ENCODE peak calls at places on chromosomes 7 and 10, in five cellular contexts. S is prostate gland, B is gastrocnemius medialis, L is tibial nerve, M is IMR-90. Z is an unnamed sample.

GRCh38 chr10:86253171-86254072 is 113.2 kb downstream of the GRID1 start:
- DNase-seq in S (no peak), B (no peak), L (no peak), M (no peak), Z (no peak)

GRCh38 chr10:52778511-52779392 is 6.2 kb upstream of the MBL2 start:
- DNase-seq in S (no peak), B (no peak), L (no peak), M (peak; percentile 18), Z (no peak)

GRCh38 chr7:50418934-50419333 is 31.2 kb downstream of the FIGNL1 start:
- DNase-seq in S (no peak), B (no peak), L (no peak), M (no peak), Z (no peak)

GRCh38 chr10:70832852-70833542 is 17.2 kb downstream of the SGPL1 start:
- DNase-seq in S (no peak), B (no peak), L (no peak), M (peak; percentile 93), Z (no peak)

GRCh38 chr10:126634915-126635314 is 35.6 kb downstream of the C10orf90 start:
- DNase-seq in S (peak; percentile 72), B (no peak), L (no peak), M (no peak), Z (no peak)

GRCh38 chr10:19659920-19660655 is 156.1 kb upstream of the PLXDC2 start:
- DNase-seq in S (no peak), B (no peak), L (no peak), M (peak; percentile 37), Z (no peak)

GRCh38 chr10:6665847-6666246 is 85.8 kb upstream of the PRKCQ start:
- DNase-seq in S (no peak), B (no peak), L (no peak), M (no peak), Z (no peak)

GRCh38 chr10:17472481-17473227 is 18.3 kb upstream of the ST8SIA6 start:
- DNase-seq in S (no peak), B (no peak), L (no peak), M (no peak), Z (no peak)

GRCh38 chr7:154912921-154913644 is 89.8 kb downstream of the PAXIP1 start:
- DNase-seq in S (no peak), B (no peak), L (no peak), M (no peak), Z (peak; percentile 18)

GRCh38 chr7:53218730-53219504 is 183.5 kb downstream of the POM121L12 start:
- DNase-seq in S (no peak), B (no peak), L (no peak), M (no peak), Z (peak; percentile 19)

GRCh38 chr10:131912620-131913019 is 11.8 kb downstream of the PPP2R2D start:
- DNase-seq in S (no peak), B (no peak), L (no peak), M (no peak), Z (no peak)

GRCh38 chr10:79243211-79244067 is 103.8 kb upstream of the PPIF start:
- DNase-seq in S (no peak), B (no peak), L (no peak), M (no peak), Z (no peak)

GRCh38 chr10:50544857-50545429 is 78.8 kb downstream of the SGMS1 start:
- DNase-seq in S (no peak), B (no peak), L (no peak), M (no peak), Z (no peak)

GRCh38 chr7:151409555-151410404 is at the start of gene WDR86:
- DNase-seq in S (no peak), B (no peak), L (no peak), M (no peak), Z (no peak)

GRCh38 chr10:10007972-10008371 is 1009.7 kb upstream of the CELF2 start:
- DNase-seq in S (no peak), B (no peak), L (no peak), M (no peak), Z (no peak)

GRCh38 chr10:104501864-104502579 is 139.1 kb upstream of the SORCS3 start:
- DNase-seq in S (no peak), B (no peak), L (no peak), M (no peak), Z (no peak)

GRCh38 chr10:43156590-43157340 is 18.5 kb downstream of the CSGALNACT2 start:
- DNase-seq in S (no peak), B (no peak), L (no peak), M (no peak), Z (no peak)

GRCh38 chr7:148927141-148927540 is 43.0 kb upstream of the EZH2 start:
- DNase-seq in S (no peak), B (no peak), L (no peak), M (no peak), Z (no peak)

GRCh38 chr10:97494151-97494550 is 4.1 kb downstream of the MMS19 start:
- DNase-seq in S (no peak), B (no peak), L (no peak), M (no peak), Z (no peak)

GRCh38 chr10:34904191-34904590 is 89.1 kb upstream of the PARD3 start:
- DNase-seq in S (no peak), B (no peak), L (no peak), M (no peak), Z (no peak)

GRCh38 chr7:138338361-138338760 is 121.7 kb upstream of the TRIM24 start:
- DNase-seq in S (no peak), B (peak; percentile 16), L (peak; percentile 16), M (no peak), Z (peak; percentile 49)

DNA sequence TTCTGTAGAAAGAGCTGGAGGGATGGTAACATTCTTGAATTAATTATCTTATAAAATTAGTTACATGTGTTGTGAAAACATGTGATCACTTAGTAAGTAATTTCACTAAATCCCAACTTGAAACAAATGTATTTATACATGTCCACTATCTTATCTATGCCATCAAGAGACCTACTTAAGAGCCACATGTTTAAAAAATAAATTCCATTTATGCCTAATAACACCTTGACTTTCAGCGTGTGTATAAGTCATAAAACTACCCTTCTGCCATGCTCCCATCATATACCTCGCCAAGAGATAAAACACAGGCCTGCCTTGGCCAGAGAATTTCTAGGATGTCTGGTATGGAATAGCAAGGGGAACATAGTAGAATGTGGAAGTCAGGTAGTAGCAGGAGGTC is 37.3 kb downstream of the LIPJ start:
- DNase-seq in S (no peak), B (no peak), L (no peak), M (no peak), Z (no peak)
- TF ChIP-seq POLR2A in S (no peak), B (no peak), L (no peak), M (no peak), Z (no peak)

GRCh38 chr10:45419673-45420020 is 45.6 kb downstream of the ALOX5 start:
- DNase-seq in S (no peak), B (no peak), L (no peak), M (no peak), Z (no peak)
- TF ChIP-seq POLR2A in S (no peak), B (no peak), L (no peak), M (no peak), Z (no peak)

GRCh38 chr7:2357165-2357564 is 2.5 kb downstream of the EIF3B start:
- DNase-seq in S (no peak), B (no peak), L (no peak), M (no peak), Z (no peak)
- TF ChIP-seq POLR2A in S (no peak), B (no peak), L (no peak), M (no peak), Z (no peak)

DNA sequence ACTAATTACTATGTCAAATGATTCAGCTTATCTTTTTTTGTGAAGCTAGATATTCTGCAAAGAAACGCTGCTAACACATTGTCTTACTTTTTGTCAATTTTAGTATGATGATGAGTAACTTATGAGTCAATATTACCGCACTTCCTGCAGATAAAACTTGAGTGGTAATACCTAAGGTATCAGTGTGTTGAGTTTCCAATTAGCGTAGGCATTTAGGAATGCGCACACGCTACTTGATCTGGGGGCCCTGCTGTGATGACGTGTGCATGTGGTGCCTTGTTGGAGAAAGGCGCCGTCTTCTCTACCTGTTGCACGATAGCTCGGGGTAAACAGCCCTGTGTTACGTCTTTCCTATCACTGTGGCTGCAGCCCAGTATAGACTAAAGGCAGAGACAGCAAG is 476.7 kb upstream of the ADARB2 start:
- DNase-seq in S (no peak), B (no peak), L (no peak), M (no peak), Z (no peak)
- TF ChIP-seq POLR2A in S (no peak), B (no peak), L (no peak), M (no peak), Z (no peak)

GRCh38 chr7:101218236-101219130 is 518 bp downstream of the ZNHIT1 start:
- DNase-seq in S (no peak), B (no peak), L (no peak), M (peak; percentile 7), Z (no peak)

GRCh38 chr7:101216860-101217387 is 457 bp downstream of the PLOD3 start:
- DNase-seq in S (no peak), B (no peak), L (no peak), M (no peak), Z (peak; percentile 58)

GRCh38 chr7:101220295-101220694 is 2.3 kb downstream of the ZNHIT1 start:
- DNase-seq in S (no peak), B (no peak), L (no peak), M (no peak), Z (no peak)

GRCh38 chr7:101216001-101216859 is 1.2 kb downstream of the PLOD3 start:
- DNase-seq in S (no peak), B (no peak), L (no peak), M (peak; percentile 14), Z (no peak)

DNA sequence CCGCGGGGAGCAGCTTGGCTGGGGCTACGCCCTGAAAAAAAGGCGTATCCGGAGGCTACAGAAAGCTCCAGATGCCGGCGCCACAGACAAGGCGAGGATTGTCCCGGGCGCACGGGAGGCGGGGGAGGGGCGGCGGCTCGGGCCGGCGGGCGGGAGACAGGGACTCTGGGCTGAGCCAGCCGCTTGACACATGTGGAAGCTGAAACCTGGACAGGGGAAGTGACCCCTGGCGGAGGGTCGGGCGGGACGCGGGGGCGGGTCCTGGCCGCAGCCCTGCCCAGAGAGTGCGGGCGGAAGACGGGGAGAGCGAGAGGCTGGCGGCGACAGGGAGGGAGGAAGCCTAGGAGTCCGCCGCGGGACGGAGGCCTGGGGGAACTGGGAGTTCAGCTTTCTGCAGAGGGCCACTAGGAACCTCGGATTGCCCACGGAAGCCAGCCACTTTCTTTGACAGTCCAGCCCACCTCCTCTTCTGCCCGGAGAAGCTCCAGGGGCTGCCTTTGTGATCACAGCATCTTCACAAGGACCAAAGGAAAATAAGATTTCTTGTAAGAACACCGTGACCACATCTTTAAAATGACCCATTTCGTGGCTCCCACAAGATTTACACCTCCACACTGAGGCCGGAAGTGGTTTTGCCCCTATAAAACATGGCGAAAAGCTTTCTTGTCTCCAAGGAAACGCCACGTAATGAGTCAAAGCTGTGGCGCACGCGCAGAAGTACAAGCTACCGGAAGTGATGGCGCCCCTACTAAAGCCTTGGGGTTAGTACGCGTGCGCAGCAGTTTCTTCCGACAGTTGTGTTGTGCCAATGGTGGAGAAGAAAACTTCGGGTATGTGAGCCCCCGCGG is at the start of the genes PLOD3 and ZNHIT1:
- DNase-seq in S (peak; percentile 97), B (peak; percentile 96), L (peak; percentile 93), M (peak; percentile 97), Z (peak; percentile 97)
- TF ChIP-seq POLR2A in S (peak; percentile 20), B (no peak), L (no peak), M (peak; percentile 64), Z (no peak)

GRCh38 chr10:32378371-32379301 is 31.7 kb upstream of the EPC1 start:
- DNase-seq in S (peak; percentile 95), B (peak; percentile 95), L (peak; percentile 91), M (peak; percentile 85), Z (peak; percentile 90)
- TF ChIP-seq POLR2A in S (peak; percentile 68), B (peak; percentile 34), L (no peak), M (peak; percentile 58), Z (no peak)

Z was measured in ovary.